ENCODE peak calls at places on chromosomes 12 and 14, in six cellular contexts. V, N, J, P, D and U are unnamed samples.

GRCh38 chr14:27929823-27930347 is 836.7 kb upstream of the FOXG1 start:
- DNase-seq in N (no peak), D (no peak), J (no peak), V (no peak), P (no peak), U (no peak)

GRCh38 chr12:72346331-72346944 is 74.3 kb downstream of the TRHDE start:
- DNase-seq in P (no peak), V (peak; percentile 77), D (peak; percentile 89), N (no peak), J (peak; percentile 67), U (peak; percentile 88)

GRCh38 chr14:33279865-33280264 is 341.2 kb downstream of the NPAS3 start:
- DNase-seq in D (no peak), P (no peak), V (no peak), N (no peak), J (no peak), U (no peak)

GRCh38 chr14:75636100-75636692 is 24.5 kb downstream of the ERG28 start:
- DNase-seq in V (no peak), N (no peak), P (no peak), D (peak; percentile 30), J (no peak), U (no peak)

GRCh38 chr12:5015711-5016492 is 27.8 kb upstream of the KCNA5 start:
- DNase-seq in D (no peak), P (no peak), V (no peak), N (no peak), J (no peak), U (no peak)

GRCh38 chr12:124545508-124546418 is 21.6 kb downstream of the NCOR2 start:
- DNase-seq in D (no peak), P (no peak), V (no peak), J (no peak), N (no peak), U (no peak)

GRCh38 chr14:23159516-23159915 is 23.9 kb downstream of the SLC7A8 start:
- DNase-seq in J (no peak), D (no peak), V (no peak), N (no peak), P (no peak), U (no peak)

GRCh38 chr14:94483729-94484275 is 7.8 kb upstream of the SERPINA9 start:
- DNase-seq in P (no peak), J (no peak), V (peak; percentile 29), D (no peak), N (no peak), U (no peak)

GRCh38 chr12:6592087-6592486 is 15.1 kb downstream of the CHD4 start:
- DNase-seq in P (no peak), D (no peak), J (no peak), V (no peak), N (no peak), U (no peak)

GRCh38 chr12:12018454-12018853 is 52.3 kb upstream of the BCL2L14 start:
- DNase-seq in N (no peak), D (no peak), P (no peak), J (no peak), V (peak; percentile 80), U (peak; percentile 94)

GRCh38 chr12:110917467-110917866 is 2.9 kb downstream of the MYL2 start:
- DNase-seq in V (peak; percentile 89), D (no peak), P (no peak), J (no peak), N (no peak), U (peak; percentile 62)

GRCh38 chr12:113766880-113767878 is 198.9 kb downstream of the RBM19 start:
- DNase-seq in P (no peak), D (peak; percentile 49), J (no peak), V (peak; percentile 50), N (no peak), U (peak; percentile 56)

GRCh38 chr14:42541535-42542001 is 934.9 kb downstream of the LRFN5 start:
- DNase-seq in D (no peak), V (no peak), P (no peak), J (no peak), N (no peak), U (peak; percentile 58)

GRCh38 chr12:3230758-3231375 is 153.7 kb downstream of the TSPAN9 start:
- DNase-seq in D (no peak), N (no peak), V (no peak), P (no peak), J (no peak), U (no peak)

GRCh38 chr14:77175843-77176242 is 5.8 kb upstream of the TMEM63C start:
- DNase-seq in J (no peak), V (no peak), D (no peak), N (no peak), P (no peak), U (no peak)

GRCh38 chr14:104054222-104054905 is 31.1 kb upstream of the ASPG start:
- DNase-seq in J (no peak), D (no peak), N (no peak), P (no peak), V (no peak), U (no peak)

GRCh38 chr12:131783915-131784541 is 44.2 kb upstream of the MMP17 start:
- DNase-seq in P (no peak), D (peak; percentile 72), V (peak; percentile 82), J (no peak), N (no peak), U (peak; percentile 76)
- TF ChIP-seq CTCF in P (no peak), D (no peak), V (no peak), J (no peak), N (no peak), U (no peak)

DNA sequence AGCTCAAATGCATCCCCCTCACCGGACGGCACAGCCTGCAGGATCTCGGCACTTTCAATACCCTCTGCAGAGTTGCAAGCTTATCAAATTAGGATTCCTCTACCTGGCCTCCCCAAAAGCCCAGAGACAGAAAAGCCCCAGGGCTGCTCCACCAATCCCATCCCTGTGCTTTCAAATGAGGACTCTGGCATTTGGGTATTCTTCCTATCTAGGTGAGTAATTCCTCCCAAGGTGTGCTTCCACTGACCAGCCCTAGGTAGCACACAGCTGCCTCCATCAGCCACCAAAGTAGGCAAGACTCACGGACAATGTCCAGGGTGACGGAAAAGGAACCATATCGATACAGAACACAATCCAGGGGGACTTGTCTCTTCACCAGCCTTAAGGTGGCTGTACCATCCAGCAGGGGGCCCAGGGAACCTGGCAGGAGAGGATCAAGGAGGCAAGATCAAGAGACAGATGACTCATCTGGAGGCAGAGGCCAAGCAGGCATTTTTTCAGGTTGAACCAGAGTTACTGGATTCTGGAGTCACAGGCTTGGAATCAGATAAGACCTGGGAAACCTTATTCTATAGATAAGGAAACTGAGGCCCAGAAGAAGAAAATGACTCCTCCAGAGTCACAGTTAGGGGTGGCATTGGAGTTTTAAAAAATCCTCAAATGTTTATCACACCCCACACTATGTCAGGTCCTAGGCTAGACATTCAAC is 9.9 kb downstream of the PMEL start:
- DNase-seq in V (peak; percentile 95), D (peak; percentile 58), J (no peak), N (peak; percentile 51), P (no peak), U (peak; percentile 88)
- TF ChIP-seq CTCF in V (peak; percentile 72), D (peak; percentile 38), J (peak; percentile 41), N (peak; percentile 34), P (no peak), U (peak; percentile 43)

GRCh38 chr12:29024117-29024516 is 125.0 kb upstream of the FAR2 start:
- DNase-seq in P (no peak), J (no peak), N (no peak), D (no peak), V (peak; percentile 14), U (no peak)
- TF ChIP-seq CTCF in P (no peak), J (peak; percentile 43), N (no peak), D (peak; percentile 53), V (peak; percentile 19), U (peak; percentile 24)

GRCh38 chr12:29901585-29901984 is 117.8 kb upstream of the TMTC1 start:
- DNase-seq in V (no peak), D (peak; percentile 79), N (no peak), J (no peak), P (no peak), U (peak; percentile 18)
- TF ChIP-seq CTCF in V (no peak), D (peak; percentile 79), N (no peak), J (peak; percentile 22), P (no peak), U (no peak)

GRCh38 chr12:54159140-54159539 is 29.6 kb downstream of the SMUG1 start:
- DNase-seq in D (peak; percentile 97), N (no peak), J (peak; percentile 75), V (peak; percentile 37), P (no peak), U (no peak)
- TF ChIP-seq CTCF in D (peak; percentile 51), N (no peak), J (peak; percentile 36), V (no peak), P (no peak), U (no peak)

DNA sequence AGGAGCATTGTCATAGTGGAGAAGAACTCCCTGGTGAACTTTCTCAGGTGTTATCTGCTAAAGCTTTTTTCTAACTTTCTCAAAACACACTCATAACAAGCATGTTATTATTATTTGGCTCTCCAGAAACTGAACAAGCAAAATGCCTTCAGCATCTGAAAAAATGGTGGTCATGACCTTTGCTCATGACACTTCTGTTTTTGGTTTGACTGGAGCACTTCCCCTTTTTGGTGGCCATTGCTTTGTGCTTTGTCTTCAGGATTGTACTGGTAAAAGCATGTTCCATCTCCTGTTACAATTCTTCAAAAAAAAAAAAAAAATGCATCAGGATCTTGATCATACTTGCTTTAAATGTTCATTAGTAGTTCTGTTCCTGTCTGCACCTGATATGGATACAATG is 1241.6 kb upstream of the USP15 start:
- DNase-seq in V (no peak), N (no peak), D (no peak), J (no peak), P (no peak), U (no peak)
- TF ChIP-seq CTCF in V (no peak), N (no peak), D (no peak), J (no peak), P (no peak), U (no peak)

GRCh38 chr14:55869397-55870049 is 248.7 kb upstream of the PELI2 start:
- DNase-seq in N (no peak), V (peak; percentile 88), D (no peak), P (no peak), J (no peak), U (peak; percentile 53)

GRCh38 chr14:55867726-55868125 is 250.5 kb upstream of the PELI2 start:
- DNase-seq in D (no peak), J (no peak), V (peak; percentile 53), N (no peak), P (no peak), U (no peak)

GRCh38 chr14:55864890-55865655 is 253.1 kb upstream of the PELI2 start:
- DNase-seq in J (no peak), P (no peak), D (peak; percentile 75), N (no peak), V (no peak), U (peak; percentile 36)
- TF ChIP-seq CTCF in J (no peak), P (no peak), D (peak; percentile 75), N (no peak), V (peak; percentile 29), U (no peak)